ENCODE peak calls at places on chromosomes 2 and 18, in six cellular contexts. N is A549, B is tibial nerve, D is ovary, U is right lobe of liver, C is endothelial cell of umbilical vein. T is an unnamed sample.

GRCh38 chr18:69216390-69216789 is 184.3 kb upstream of the DOK6 start:
- DNase-seq in D (no peak), B (no peak), N (no peak), U (no peak), C (no peak), T (no peak)

GRCh38 chr2:17747684-17748452 is 5.7 kb downstream of the SMC6 start:
- DNase-seq in D (no peak), B (no peak), U (no peak), N (peak; percentile 66), C (no peak), T (no peak)

GRCh38 chr2:31365348-31365747 is 49.2 kb downstream of the XDH start:
- DNase-seq in N (no peak), D (no peak), B (no peak), U (no peak), C (no peak), T (no peak)

GRCh38 chr2:145906356-145906755 is 1386.4 kb upstream of the ZEB2 start:
- DNase-seq in D (no peak), U (no peak), C (peak; percentile 2), N (no peak), B (no peak), T (no peak)

GRCh38 chr2:232431705-232432590 is 24.0 kb upstream of the ALPI start:
- DNase-seq in N (no peak), C (no peak), U (no peak), D (no peak), B (no peak), T (no peak)

GRCh38 chr2:60998628-60999545 is 18.6 kb upstream of the PEX13 start:
- DNase-seq in C (peak; percentile 70), N (peak; percentile 46), D (no peak), U (no peak), B (no peak), T (no peak)

GRCh38 chr2:64204006-64204632 is 59.9 kb upstream of the PELI1 start:
- DNase-seq in D (no peak), U (no peak), C (peak; percentile 62), N (no peak), B (no peak), T (no peak)

GRCh38 chr2:164898475-164898874 is 56.9 kb downstream of the SLC38A11 start:
- DNase-seq in D (no peak), B (no peak), C (peak; percentile 50), U (no peak), N (peak; percentile 10), T (no peak)

GRCh38 chr18:52341617-52342381 is 1.8 kb downstream of the DCC start:
- DNase-seq in N (no peak), U (no peak), B (no peak), C (no peak), D (no peak), T (no peak)

GRCh38 chr2:42300527-42300926 is 60.5 kb downstream of the COX7A2L start:
- DNase-seq in U (no peak), D (no peak), C (no peak), N (no peak), B (no peak), T (no peak)

GRCh38 chr18:8357320-8357719 is 251.9 kb upstream of the RAB12 start:
- DNase-seq in N (no peak), B (no peak), D (no peak), C (no peak), U (no peak), T (no peak)

GRCh38 chr18:46497129-46497528 is 159.9 kb downstream of the LOXHD1 start:
- DNase-seq in D (no peak), U (no peak), C (no peak), B (no peak), N (no peak), T (peak; percentile 34)

GRCh38 chr18:42807852-42808251 is 307.6 kb downstream of the RIT2 start:
- DNase-seq in U (no peak), C (no peak), D (no peak), N (no peak), B (no peak), T (no peak)

GRCh38 chr2:220521591-220521990 is 894.2 kb downstream of the SLC4A3 start:
- DNase-seq in N (no peak), U (no peak), C (no peak), B (no peak), D (no peak), T (no peak)

GRCh38 chr2:215461836-215462532 is 26.1 kb upstream of the FN1 start:
- DNase-seq in N (no peak), B (no peak), D (no peak), C (peak; percentile 57), U (no peak), T (no peak)

GRCh38 chr2:227404575-227404974 is 16.8 kb upstream of the SCYGR1 start:
- DNase-seq in D (no peak), C (no peak), N (peak; percentile 35), B (no peak), U (no peak), T (no peak)

GRCh38 chr2:84435331-84436081 is 23.6 kb downstream of the SUCLG1 start:
- DNase-seq in D (no peak), B (no peak), N (no peak), C (no peak), U (no peak), T (peak; percentile 44)

GRCh38 chr18:32284284-32284683 is 94.4 kb downstream of the MEP1B start:
- DNase-seq in C (no peak), B (peak; percentile 4), U (no peak), N (no peak), D (no peak), T (no peak)

GRCh38 chr18:50266248-50266704 is at the start of gene CFAP53:
- DNase-seq in N (peak; percentile 84), U (peak; percentile 95), C (peak; percentile 89), B (peak; percentile 79), D (peak; percentile 89), T (peak; percentile 93)

GRCh38 chr2:239826786-239827510 is 198.2 kb downstream of the NDUFA10 start:
- DNase-seq in C (no peak), D (peak; percentile 15), N (no peak), U (no peak), B (no peak), T (peak; percentile 28)

GRCh38 chr2:72274284-72274869 is 126.7 kb upstream of the CYP26B1 start:
- DNase-seq in B (no peak), D (no peak), C (no peak), U (no peak), N (no peak), T (no peak)

GRCh38 chr18:50875966-50876536 is 2.9 kb upstream of the ME2 start:
- DNase-seq in B (no peak), N (no peak), D (no peak), C (no peak), U (no peak), T (no peak)

GRCh38 chr2:230944123-230944653 is 19.1 kb upstream of the GPR55 start:
- DNase-seq in N (no peak), U (no peak), D (no peak), B (no peak), C (no peak), T (no peak)

GRCh38 chr2:230942920-230943896 is 18.2 kb upstream of the GPR55 start:
- DNase-seq in D (no peak), N (no peak), B (no peak), U (no peak), C (no peak), T (no peak)

GRCh38 chr2:230940476-230940815 is 15.4 kb upstream of the GPR55 start:
- DNase-seq in D (no peak), C (no peak), U (no peak), B (no peak), N (no peak), T (no peak)

GRCh38 chr2:230941202-230942180 is 16.4 kb upstream of the GPR55 start:
- DNase-seq in U (no peak), N (no peak), D (no peak), B (no peak), C (no peak), T (no peak)

GRCh38 chr2:230942371-230942770 is 17.3 kb upstream of the GPR55 start:
- DNase-seq in N (no peak), U (no peak), B (no peak), C (no peak), D (no peak), T (no peak)
- TF ChIP-seq CTCF in N (no peak), U (no peak), B (no peak), C (no peak), D (no peak), T (no peak)

GRCh38 chr2:46001741-46002506 is 295.3 kb upstream of the EPAS1 start:
- DNase-seq in C (no peak), B (no peak), D (no peak), N (no peak), U (no peak), T (no peak)

GRCh38 chr2:46002507-46002883 is 294.7 kb upstream of the EPAS1 start:
- DNase-seq in B (no peak), D (peak; percentile 22), N (no peak), U (no peak), C (no peak), T (peak; percentile 61)

GRCh38 chr2:46001290-46001689 is 295.9 kb upstream of the EPAS1 start:
- DNase-seq in B (no peak), C (no peak), D (no peak), U (no peak), N (no peak), T (peak; percentile 40)

GRCh38 chr2:46003912-46004473 is 293.2 kb upstream of the EPAS1 start:
- DNase-seq in U (no peak), C (no peak), D (no peak), N (no peak), B (no peak), T (no peak)

DNA sequence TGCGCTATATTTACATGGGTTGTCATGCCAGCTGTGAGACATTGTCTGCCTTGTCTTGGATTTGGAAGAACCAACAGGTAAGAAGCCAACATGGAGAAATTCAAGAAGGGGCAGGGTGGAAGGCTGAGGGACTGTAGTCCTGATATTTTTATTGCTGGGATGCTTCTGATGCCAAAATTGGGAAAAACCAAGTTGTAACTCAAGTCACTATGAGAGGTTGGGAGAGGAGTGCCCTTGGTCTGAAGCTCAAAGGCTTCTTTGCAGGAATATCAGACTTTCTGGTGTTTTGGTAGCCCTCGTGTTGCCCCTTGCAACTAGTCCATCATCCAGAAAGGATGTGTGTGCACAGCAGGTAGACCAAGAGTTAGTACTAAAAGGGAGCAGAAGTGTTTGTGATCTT is 294.3 kb upstream of the EPAS1 start:
- DNase-seq in B (no peak), U (no peak), N (no peak), D (no peak), C (no peak), T (no peak)
- H3K27ac ChIP-seq in B (no peak overlapping the region), U (no peak overlapping the region), N (no peak overlapping the region), D (peak overlapping the region; percentile 56), C (no peak overlapping the region), T (peak overlapping the region; percentile 88)

DNA sequence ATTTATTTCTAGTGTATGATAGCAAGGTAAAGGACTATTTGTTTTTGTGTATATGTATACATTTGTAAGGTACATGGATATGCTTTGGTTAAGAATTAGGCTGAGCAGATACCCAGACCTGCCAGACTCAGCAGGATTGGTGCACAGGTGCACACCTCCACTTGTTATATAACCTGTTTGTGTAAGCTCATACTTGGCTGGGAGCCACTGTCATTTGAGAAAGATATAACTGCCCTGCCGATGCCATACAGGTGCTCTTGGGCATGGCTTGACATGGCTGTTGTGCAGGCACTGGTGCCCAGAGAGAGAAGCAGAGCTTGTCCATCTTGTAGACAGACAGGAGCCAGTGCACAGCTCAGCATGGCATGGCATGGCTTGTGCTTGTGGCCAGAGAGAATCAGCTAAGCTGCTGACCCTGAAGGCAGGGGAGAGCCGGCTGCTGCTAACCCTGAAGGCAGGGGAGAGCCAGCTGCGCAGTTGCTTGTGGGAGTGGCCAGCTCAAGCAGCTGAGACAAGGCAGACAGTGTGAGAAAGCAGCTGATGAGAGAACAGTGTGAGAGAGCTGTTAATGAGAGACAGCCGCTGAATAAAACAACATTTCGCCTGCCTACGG is 136.5 kb downstream of the RNF144A start:
- DNase-seq in U (no peak), B (no peak), C (no peak), D (no peak), N (no peak), T (no peak)
- TF ChIP-seq POLR2A in U (no peak), B (no peak), C (no peak), D (no peak), N (no peak), T (no peak)

GRCh38 chr2:204933735-204934361 is 388.6 kb downstream of the PARD3B start:
- DNase-seq in D (no peak), C (no peak), N (no peak), U (no peak), B (no peak), T (no peak)
- TF ChIP-seq CTCF in D (no peak), C (no peak), N (no peak), U (no peak), B (no peak), T (no peak)

T was measured in thyroid gland.